ENCODE peak calls at places on chromosomes 6 and 20, in nine cellular contexts. H, Y, A, G, C, D, K, R and F are unnamed samples.

GRCh38 chr20:46131396-46131795 is 13.3 kb downstream of the CD40 start:
- DNase-seq in H (no peak), Y (no peak), A (no peak), G (no peak), C (no peak), D (no peak), K (no peak), R (no peak), F (no peak)

GRCh38 chr6:25042984-25043725 is 107.4 kb upstream of the RIPOR2 start:
- DNase-seq in H (no peak), Y (no peak), A (no peak), G (no peak), C (no peak), D (no peak), K (no peak), R (no peak), F (no peak)

GRCh38 chr20:59010995-59011873 is 4.2 kb upstream of the CTSZ start:
- DNase-seq in H (peak), Y (peak), A (no peak), G (peak), C (peak), D (peak), K (peak), R (no peak), F (peak)

GRCh38 chr6:6521961-6522360 is 66.6 kb upstream of the LY86 start:
- DNase-seq in H (no peak), Y (no peak), A (no peak), G (no peak), C (no peak), D (no peak), K (no peak), R (no peak), F (no peak)

GRCh38 chr20:33669224-33669623 is 2.5 kb downstream of the ACTL10 start:
- DNase-seq in H (no peak), Y (no peak), A (no peak), G (no peak), C (no peak), D (no peak), K (no peak), R (no peak), F (no peak)

GRCh38 chr20:60632420-60633262 is 619.4 kb upstream of the CDH4 start:
- DNase-seq in H (no peak), Y (no peak), A (peak), G (no peak), C (no peak), D (no peak), K (no peak), R (peak), F (no peak)

GRCh38 chr6:34657307-34657978 is 39.1 kb downstream of the ILRUN start:
- DNase-seq in H (peak), Y (no peak), A (no peak), G (no peak), C (peak), D (no peak), K (peak), R (peak), F (peak)

GRCh38 chr20:36532388-36532787 is 8.9 kb upstream of the MYL9 start:
- DNase-seq in H (no peak), Y (no peak), A (no peak), G (peak), C (no peak), D (no peak), K (no peak), R (no peak), F (no peak)

GRCh38 chr20:38303908-38304379 is at the start of gene BPI:
- DNase-seq in H (no peak), Y (peak), A (peak), G (no peak), C (peak), D (no peak), K (no peak), R (peak), F (peak)

GRCh38 chr6:40389176-40389767 is 197.9 kb downstream of the LRFN2 start:
- DNase-seq in H (no peak), Y (no peak), A (no peak), G (no peak), C (no peak), D (no peak), K (no peak), R (no peak), F (no peak)

GRCh38 chr20:36591854-36592641 is 13.5 kb upstream of the RAB5IF start:
- DNase-seq in H (no peak), Y (no peak), A (no peak), G (no peak), C (no peak), D (no peak), K (peak), R (no peak), F (no peak)

GRCh38 chr20:5949943-5950270 is 426 bp downstream of the TRMT6 start:
- DNase-seq in H (no peak), Y (no peak), A (no peak), G (no peak), C (no peak), D (no peak), K (no peak), R (no peak), F (no peak)

GRCh38 chr6:29729774-29730328 is 6.6 kb downstream of the HLA-F start:
- DNase-seq in H (no peak), Y (no peak), A (peak), G (no peak), C (no peak), D (no peak), K (no peak), R (no peak), F (no peak)
- TF ChIP-seq POLR2A in H (no peak), Y (no peak), A (no peak), G (no peak), C (no peak), D (no peak), K (no peak), R (no peak), F (no peak)

DNA sequence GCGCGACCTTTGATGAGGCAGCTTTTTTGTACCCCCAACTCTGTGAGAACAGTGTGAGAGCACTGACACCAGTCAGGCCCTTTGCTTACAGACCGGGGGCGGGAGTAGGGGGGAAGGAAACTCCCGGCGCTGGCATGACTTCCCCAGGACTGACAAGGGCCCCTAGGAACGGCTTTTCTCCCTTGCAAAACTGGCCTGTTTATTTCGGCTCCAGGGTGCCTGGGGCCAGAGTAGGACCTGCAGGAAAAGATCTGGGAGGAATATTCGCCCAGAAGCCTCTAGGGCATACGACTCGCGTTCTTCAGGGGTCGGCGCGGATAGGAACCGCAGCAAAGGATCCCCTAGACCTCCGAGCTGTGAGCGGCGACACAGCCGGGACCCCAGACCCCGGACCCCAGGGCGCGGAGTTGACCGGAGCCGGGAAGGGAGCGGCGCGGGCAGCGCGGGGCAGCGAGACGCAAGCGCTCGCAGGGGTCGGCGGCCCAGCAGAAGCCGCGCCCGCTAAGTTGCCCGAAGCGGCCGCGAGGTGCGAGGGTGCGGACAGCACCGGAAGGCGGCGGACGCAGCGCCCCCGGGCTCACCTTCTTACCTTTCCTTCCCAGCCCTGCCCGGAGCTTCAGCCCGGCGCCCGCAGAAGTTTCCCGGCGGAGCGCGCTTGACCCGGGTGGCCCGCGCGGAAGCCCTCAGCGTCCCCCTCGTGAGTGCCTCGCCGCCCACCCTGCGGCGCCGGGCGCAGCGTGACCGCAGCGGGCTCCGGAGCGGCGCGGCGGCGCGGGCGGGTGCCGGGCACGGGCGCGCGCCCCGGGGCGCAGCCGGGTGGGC is at the start of gene POPDC3:
- DNase-seq in H (no peak), Y (peak), A (no peak), G (peak), C (peak), D (no peak), K (no peak), R (no peak), F (no peak)
- H3K4me3 ChIP-seq in H (peak), Y (peak), A (peak), G (no peak), C (peak), D (peak), K (peak), R (peak), F (peak)

GRCh38 chr6:88443554-88443953 is 277.4 kb upstream of the CNR1 start:
- DNase-seq in H (no peak), Y (no peak), A (no peak), G (no peak), C (no peak), D (no peak), K (no peak), R (no peak), F (no peak)

GRCh38 chr6:88445188-88445958 is 279.2 kb upstream of the CNR1 start:
- DNase-seq in H (no peak), Y (no peak), A (no peak), G (no peak), C (no peak), D (no peak), K (no peak), R (no peak), F (no peak)

DNA sequence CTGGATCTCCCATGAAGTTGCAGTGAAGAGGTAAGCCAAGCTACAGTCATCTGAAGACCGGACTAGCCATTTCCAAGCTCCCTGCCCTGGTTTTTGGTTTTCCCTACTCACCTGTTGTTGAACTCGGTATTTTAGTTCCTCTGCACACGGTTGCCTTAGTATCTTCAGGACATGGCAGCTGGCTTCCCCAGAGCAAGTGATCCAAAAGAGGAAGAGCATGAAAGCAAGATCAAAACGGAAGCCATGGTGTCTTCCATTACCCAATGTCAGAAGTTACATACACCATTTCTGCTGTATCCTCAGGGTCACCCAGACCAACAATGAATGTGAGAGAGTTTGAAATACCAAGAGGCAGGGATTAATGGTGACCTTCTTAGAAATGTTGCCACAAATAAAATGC is 276.6 kb upstream of the CNR1 start:
- DNase-seq in H (no peak), Y (no peak), A (no peak), G (no peak), C (no peak), D (no peak), K (no peak), R (no peak), F (no peak)
- TF ChIP-seq POLR2A in H (no peak), Y (no peak), A (no peak), G (no peak), C (no peak), D (no peak), K (no peak), R (no peak), F (no peak)

DNA sequence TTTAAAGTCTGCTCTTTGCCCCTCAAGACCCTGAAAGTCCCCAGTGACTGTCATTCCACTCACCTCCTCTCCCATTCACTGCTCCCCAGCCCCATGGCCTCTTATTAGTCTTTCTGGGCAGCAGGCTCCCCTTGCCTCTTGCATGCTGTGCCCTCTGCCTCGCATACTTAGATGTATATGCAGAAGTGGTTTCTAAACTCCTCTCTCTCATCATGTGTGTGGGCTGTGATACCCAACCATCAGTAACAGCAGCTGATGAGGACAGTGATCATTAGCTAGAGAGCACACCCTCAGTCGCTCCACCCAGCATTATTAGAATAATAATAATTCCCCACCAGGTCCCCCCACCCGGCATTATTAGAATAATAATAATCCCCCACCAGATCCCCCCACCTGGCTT is 14.5 kb downstream of the PKIG start:
- DNase-seq in H (no peak), Y (no peak), A (no peak), G (no peak), C (no peak), D (no peak), K (no peak), R (no peak), F (no peak)
- H3K4me3 ChIP-seq in H (no peak), Y (no peak), A (no peak), G (no peak), C (no peak), D (no peak), K (no peak), R (no peak), F (no peak)

DNA sequence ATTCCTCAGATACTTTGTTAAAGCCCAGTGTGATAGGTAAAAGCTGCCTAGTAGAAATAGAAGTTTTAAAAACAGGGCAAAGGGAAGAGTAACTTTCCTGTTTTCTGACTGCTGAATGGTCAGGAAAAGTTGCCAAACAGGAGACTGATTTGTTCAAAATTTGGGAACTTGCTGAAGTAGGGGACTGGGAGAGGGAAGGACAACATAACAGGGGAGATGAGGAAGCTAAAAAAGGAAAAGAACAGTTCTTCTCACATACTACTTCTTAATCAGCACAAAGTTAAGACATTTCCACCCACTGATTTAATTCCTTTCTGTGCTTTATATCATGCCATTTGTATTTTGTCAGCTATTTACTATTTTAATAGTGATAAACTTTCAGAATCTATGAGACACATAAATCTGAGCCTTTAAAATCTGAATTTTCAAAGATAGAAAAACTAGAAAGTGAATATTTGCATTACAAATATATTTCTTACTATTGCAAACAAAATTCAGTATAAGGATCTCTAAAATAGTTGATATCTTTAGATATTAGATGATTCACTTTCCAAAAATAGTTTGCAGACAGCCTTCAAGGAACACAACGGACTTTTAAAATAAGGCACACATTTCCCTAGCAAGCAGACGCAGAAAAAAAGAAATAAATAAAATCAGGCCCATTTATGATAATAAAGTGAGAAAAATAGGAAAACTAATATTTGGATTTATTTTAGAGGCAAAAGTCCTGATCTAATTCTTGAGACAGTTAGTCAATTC is 36.9 kb upstream of the SLC16A10 start:
- DNase-seq in H (no peak), Y (no peak), A (no peak), G (no peak), C (no peak), D (no peak), K (no peak), R (no peak), F (no peak)
- TF ChIP-seq POLR2A in H (no peak), Y (no peak), A (no peak), G (no peak), C (no peak), D (no peak), K (no peak), R (no peak), F (no peak)

GRCh38 chr20:18688676-18689075 is 100.8 kb downstream of the DTD1 start:
- DNase-seq in H (no peak), Y (no peak), A (no peak), G (no peak), C (no peak), D (no peak), K (no peak), R (no peak), F (no peak)

GRCh38 chr20:18679020-18679419 is 91.2 kb downstream of the DTD1 start:
- DNase-seq in H (no peak), Y (no peak), A (no peak), G (no peak), C (peak), D (no peak), K (no peak), R (no peak), F (no peak)

GRCh38 chr20:18686696-18687095 is 98.8 kb downstream of the DTD1 start:
- DNase-seq in H (no peak), Y (no peak), A (no peak), G (no peak), C (no peak), D (no peak), K (peak), R (no peak), F (no peak)

GRCh38 chr20:18684775-18685174 is 96.9 kb downstream of the DTD1 start:
- DNase-seq in H (no peak), Y (no peak), A (no peak), G (no peak), C (no peak), D (no peak), K (no peak), R (no peak), F (no peak)

GRCh38 chr20:18683839-18684238 is 96.0 kb downstream of the DTD1 start:
- DNase-seq in H (no peak), Y (no peak), A (no peak), G (no peak), C (no peak), D (no peak), K (no peak), R (no peak), F (no peak)
- H3K4me3 ChIP-seq in H (no peak), Y (no peak), A (no peak), G (no peak), C (no peak), D (no peak), K (no peak), R (no peak), F (no peak)